ENCODE peak calls at places on chromosomes 4 and X, in ten cellular contexts. Y is right atrium auricular region; K is adrenal gland; L is foreskin fibroblast; X is kidney; Q is lung; T is fibroblast of lung; G is CD4-positive, alpha-beta T cell; C is psoas muscle; Z is prostate gland. D is an unnamed sample.

GRCh38 chrX:150454083-150454482 is 91.0 kb downstream of the MAMLD1 start:
- DNase-seq in Y (no peak), K (no peak), L (no peak), X (no peak), Q (no peak), T (no peak), G (no peak), C (no peak), Z (no peak), D (no peak)

GRCh38 chrX:20015422-20015821 is 24.6 kb upstream of the BCLAF3 start:
- DNase-seq in Y (no peak), K (no peak), L (no peak), X (no peak), Q (no peak), T (no peak), G (no peak), C (no peak), Z (no peak), D (no peak)

GRCh38 chr4:173217727-173218126 is 49.1 kb downstream of the GALNT7 start:
- DNase-seq in Y (no peak), K (no peak), L (peak; percentile 15), X (no peak), Q (no peak), T (peak; percentile 55), G (no peak), C (no peak), Z (no peak), D (no peak)

GRCh38 chr4:4862665-4863482 is 3.4 kb downstream of the MSX1 start:
- DNase-seq in Y (no peak), K (no peak), L (no peak), X (peak; percentile 78), Q (no peak), T (no peak), G (no peak), C (peak; percentile 45), Z (no peak), D (no peak)

GRCh38 chrX:19382500-19383145 is 38.9 kb downstream of the PDHA1 start:
- DNase-seq in Y (peak; percentile 58), K (peak; percentile 34), L (no peak), X (no peak), Q (peak; percentile 59), T (peak; percentile 37), G (peak; percentile 52), C (no peak), Z (peak; percentile 7), D (no peak)

GRCh38 chr4:1570291-1571164 is 113.6 kb downstream of the FAM53A start:
- DNase-seq in Y (no peak), K (no peak), L (no peak), X (peak; percentile 54), Q (no peak), T (no peak), G (no peak), C (peak; percentile 42), Z (no peak), D (no peak)

GRCh38 chrX:144896323-144896722 is 351.0 kb upstream of the SPANXN1 start:
- DNase-seq in Y (no peak), K (no peak), L (no peak), X (no peak), Q (no peak), T (no peak), G (no peak), C (no peak), Z (no peak), D (no peak)

GRCh38 chr4:55768291-55768690 is 51.3 kb upstream of the EXOC1L start:
- DNase-seq in Y (no peak), K (no peak), L (peak; percentile 44), X (no peak), Q (no peak), T (peak; percentile 83), G (no peak), C (no peak), Z (no peak), D (no peak)

GRCh38 chr4:63937961-63938360 is 471.3 kb downstream of the TECRL start:
- DNase-seq in Y (no peak), K (peak; percentile 11), L (no peak), X (peak; percentile 49), Q (no peak), T (peak; percentile 39), G (no peak), C (no peak), Z (no peak), D (no peak)

GRCh38 chr4:47839259-47839658 is 1.4 kb upstream of the CORIN start:
- DNase-seq in Y (peak; percentile 76), K (peak; percentile 11), L (no peak), X (no peak), Q (no peak), T (peak; percentile 47), G (no peak), C (no peak), Z (no peak), D (no peak)

GRCh38 chr4:139266583-139267257 is 13.3 kb downstream of the MGARP start:
- DNase-seq in Y (peak; percentile 73), K (peak; percentile 86), L (peak; percentile 92), X (peak; percentile 90), Q (peak; percentile 55), T (peak; percentile 77), G (peak; percentile 48), C (peak; percentile 87), Z (no peak), D (peak; percentile 75)

GRCh38 chr4:6221851-6222760 is 21.8 kb upstream of the JAKMIP1 start:
- DNase-seq in Y (no peak), K (peak; percentile 11), L (no peak), X (peak; percentile 69), Q (no peak), T (no peak), G (no peak), C (no peak), Z (peak; percentile 37), D (no peak)

GRCh38 chr4:158572608-158573007 is 50.9 kb downstream of the RXFP1 start:
- DNase-seq in Y (no peak), K (no peak), L (no peak), X (no peak), Q (no peak), T (no peak), G (no peak), C (no peak), Z (no peak), D (no peak)

GRCh38 chr4:179130122-179130714 is 1688.0 kb upstream of the AGA start:
- DNase-seq in Y (no peak), K (no peak), L (no peak), X (no peak), Q (no peak), T (no peak), G (no peak), C (no peak), Z (no peak), D (no peak)

GRCh38 chr4:94570558-94570957 is 118.8 kb downstream of the PDLIM5 start:
- DNase-seq in Y (no peak), K (no peak), L (no peak), X (no peak), Q (no peak), T (no peak), G (no peak), C (no peak), Z (no peak), D (no peak)

GRCh38 chrX:37958493-37959211 is 47.7 kb upstream of the SYTL5 start:
- DNase-seq in Y (no peak), K (peak; percentile 0), L (no peak), X (no peak), Q (no peak), T (no peak), G (no peak), C (no peak), Z (no peak), D (no peak)

GRCh38 chrX:134624046-134624430 is 34.2 kb downstream of the PLAC1 start:
- DNase-seq in Y (no peak), K (no peak), L (no peak), X (no peak), Q (no peak), T (no peak), G (no peak), C (no peak), Z (no peak), D (no peak)

GRCh38 chr4:2265113-2266110 is 3.5 kb upstream of the MXD4 start:
- DNase-seq in Y (no peak), K (no peak), L (no peak), X (peak; percentile 71), Q (no peak), T (no peak), G (no peak), C (peak; percentile 51), Z (no peak), D (no peak)

GRCh38 chr4:5992171-5993062 is 25.8 kb downstream of the C4orf50 start:
- DNase-seq in Y (no peak), K (no peak), L (no peak), X (peak; percentile 45), Q (no peak), T (no peak), G (no peak), C (no peak), Z (no peak), D (no peak)

GRCh38 chrX:109709129-109709631 is 23.9 kb downstream of the ACSL4 start:
- DNase-seq in Y (no peak), K (peak; percentile 20), L (peak; percentile 35), X (no peak), Q (no peak), T (peak; percentile 66), G (no peak), C (no peak), Z (no peak), D (no peak)

GRCh38 chr4:101599620-101600019 is 190.9 kb upstream of the BANK1 start:
- DNase-seq in Y (no peak), K (no peak), L (peak; percentile 16), X (no peak), Q (no peak), T (peak; percentile 71), G (no peak), C (no peak), Z (no peak), D (no peak)

GRCh38 chrX:24498975-24499374 is 33.9 kb downstream of the PDK3 start:
- DNase-seq in Y (no peak), K (no peak), L (no peak), X (no peak), Q (no peak), T (peak; percentile 15), G (no peak), C (no peak), Z (no peak), D (no peak)
- TF ChIP-seq CTCF in Y (peak; percentile 10), K (peak; percentile 64), L (peak; percentile 18), X (peak; percentile 27), Q (no peak), T (peak; percentile 47), G (peak; percentile 30), C (peak; percentile 64), Z (peak; percentile 75), D (peak; percentile 41)

GRCh38 chr4:33512397-33512796 is 2731.9 kb downstream of the ARAP2 start:
- DNase-seq in Y (no peak), K (no peak), L (no peak), X (no peak), Q (no peak), T (peak; percentile 5), G (no peak), C (no peak), Z (no peak), D (no peak)
- TF ChIP-seq CTCF in Y (no peak), K (no peak), L (no peak), X (no peak), Q (no peak), T (no peak), G (no peak), C (no peak), Z (no peak), D (no peak)

GRCh38 chr4:62119195-62119594 is 919.1 kb downstream of the ADGRL3 start:
- DNase-seq in Y (no peak), K (no peak), L (no peak), X (no peak), Q (no peak), T (no peak), G (no peak), C (no peak), Z (no peak), D (no peak)
- TF ChIP-seq CTCF in Y (no peak), K (no peak), L (no peak), X (no peak), Q (no peak), T (no peak), G (no peak), C (no peak), Z (no peak), D (no peak)

GRCh38 chr4:84583871-84584373 is 995 bp downstream of the CDS1 start:
- DNase-seq in Y (no peak), K (no peak), L (no peak), X (no peak), Q (no peak), T (peak; percentile 5), G (no peak), C (no peak), Z (no peak), D (no peak)
- TF ChIP-seq CTCF in Y (no peak), K (peak; percentile 26), L (no peak), X (no peak), Q (no peak), T (peak; percentile 6), G (peak; percentile 20), C (no peak), Z (peak; percentile 12), D (no peak)

D was measured in BJ.